ENCODE peak calls at places on chromosomes 11 and 22, in five cellular contexts. F, G, C, U and E are unnamed samples.

GRCh38 chr11:71281901-71282300 is 29.5 kb upstream of the SHANK2 start:
- DNase-seq in U (no peak), F (no peak), C (no peak), G (no peak), E (no peak)

GRCh38 chr22:31676700-31677099 is 14.7 kb upstream of the PISD start:
- DNase-seq in C (peak; percentile 84), F (peak; percentile 94), U (peak; percentile 99), G (peak; percentile 93), E (no peak)

GRCh38 chr22:30948930-30949342 is 19.6 kb downstream of the MORC2 start:
- DNase-seq in C (no peak), G (no peak), U (no peak), F (no peak), E (no peak)

GRCh38 chr11:85821636-85822035 is 10.7 kb upstream of the SYTL2 start:
- DNase-seq in U (no peak), F (no peak), C (no peak), G (no peak), E (no peak)

GRCh38 chr11:93000511-93001476 is 31.3 kb downstream of the MTNR1B start:
- DNase-seq in F (peak; percentile 50), C (no peak), G (no peak), U (no peak), E (no peak)

GRCh38 chr11:46106530-46107407 is 14.5 kb downstream of the PHF21A start:
- DNase-seq in G (no peak), F (peak; percentile 19), U (no peak), C (no peak), E (no peak)

GRCh38 chr11:63017306-63017974 is 1.8 kb upstream of the SLC22A8 start:
- DNase-seq in F (peak; percentile 89), U (no peak), G (no peak), C (no peak), E (no peak)

GRCh38 chr11:12075822-12076821 is 34.3 kb upstream of the MICAL2 start:
- DNase-seq in U (peak; percentile 75), F (no peak), G (no peak), C (peak; percentile 37), E (no peak)

GRCh38 chr11:47003180-47003877 is 66.8 kb downstream of the CSTPP1 start:
- DNase-seq in G (no peak), F (no peak), C (peak; percentile 3), U (no peak), E (no peak)

GRCh38 chr11:35274909-35275807 is 136.2 kb downstream of the CD44 start:
- DNase-seq in G (no peak), C (peak; percentile 56), F (no peak), U (no peak), E (no peak)

GRCh38 chr11:75536786-75537629 is 11.3 kb upstream of the GDPD5 start:
- DNase-seq in G (no peak), U (no peak), F (no peak), C (no peak), E (no peak)

GRCh38 chr11:95506777-95507176 is 275.8 kb upstream of the SESN3 start:
- DNase-seq in F (no peak), C (no peak), U (no peak), G (no peak), E (no peak)

GRCh38 chr22:23192133-23192532 is 11.8 kb downstream of the BCR start:
- DNase-seq in U (peak; percentile 82), G (no peak), F (no peak), C (no peak), E (no peak)

GRCh38 chr22:46031561-46031960 is 54.6 kb upstream of the WNT7B start:
- DNase-seq in U (no peak), F (no peak), G (no peak), C (no peak), E (no peak)

GRCh38 chr11:69307871-69308381 is 14.0 kb downstream of the MYEOV start:
- DNase-seq in C (no peak), F (no peak), G (no peak), U (no peak), E (no peak)

GRCh38 chr11:65353900-65354264 is 669 bp upstream of the TIGD3 start:
- DNase-seq in U (peak; percentile 78), G (no peak), F (no peak), C (peak; percentile 58), E (no peak)

GRCh38 chr11:100731471-100731870 is 44.4 kb downstream of the ARHGAP42 start:
- DNase-seq in G (no peak), F (no peak), C (no peak), U (no peak), E (no peak)

GRCh38 chr11:131483453-131483852 is 113.0 kb downstream of the NTM start:
- DNase-seq in C (no peak), F (no peak), U (no peak), G (no peak), E (no peak)

GRCh38 chr11:9047986-9048522 is 43.3 kb downstream of the SCUBE2 start:
- DNase-seq in U (no peak), C (no peak), F (no peak), G (no peak), E (peak; percentile 47)

GRCh38 chr11:74311352-74311926 is at the start of gene P4HA3:
- DNase-seq in G (peak; percentile 45), C (no peak), U (peak; percentile 86), F (peak; percentile 92), E (no peak)

GRCh38 chr11:77407613-77408012 is 66.3 kb downstream of the PAK1 start:
- DNase-seq in C (no peak), F (peak; percentile 65), G (no peak), U (no peak), E (no peak)

GRCh38 chr11:67265633-67266423 is 445 bp upstream of the GRK2 start:
- DNase-seq in U (peak; percentile 91), F (peak; percentile 94), C (no peak), G (peak; percentile 80), E (no peak)

GRCh38 chr11:105524286-105524685 is 85.6 kb upstream of the GRIA4 start:
- DNase-seq in U (no peak), C (peak; percentile 1), F (no peak), G (no peak), E (no peak)

GRCh38 chr11:62147545-62147944 is 23.7 kb downstream of the INCENP start:
- DNase-seq in U (no peak), F (peak; percentile 10), C (no peak), G (no peak), E (no peak)

GRCh38 chr22:30175743-30176288 is 70.7 kb downstream of the LIF start:
- DNase-seq in C (peak; percentile 8), G (no peak), U (no peak), F (no peak), E (no peak)

GRCh38 chr11:106467486-106467885 is 390.0 kb downstream of the AASDHPPT start:
- DNase-seq in C (no peak), G (no peak), F (no peak), U (no peak), E (no peak)

GRCh38 chr11:1044160-1044559 is 7.6 kb upstream of the MUC6 start:
- DNase-seq in U (no peak), C (no peak), F (no peak), G (no peak), E (no peak)

GRCh38 chr11:121814962-121815361 is 301.1 kb downstream of the BLID start:
- DNase-seq in G (no peak), U (no peak), C (no peak), F (no peak), E (no peak)

GRCh38 chr11:93738647-93739081 is 2.6 kb downstream of the TAF1D start:
- DNase-seq in C (no peak), G (no peak), U (no peak), F (no peak), E (no peak)